ENCODE peak calls at places on chromosome 14, in six cellular contexts. Y, J, F, M, Q and X are unnamed samples.

GRCh38 chr14:98871796-98872195 is 400.2 kb downstream of the BCL11B start:
- DNase-seq in M (no peak), F (no peak), Y (no peak), J (no peak), Q (no peak), X (no peak)

GRCh38 chr14:102891556-102891955 is 30.9 kb upstream of the AMN start:
- DNase-seq in F (no peak), J (no peak), Y (no peak), Q (no peak), M (no peak), X (no peak)

GRCh38 chr14:33432407-33433023 is 493.8 kb downstream of the NPAS3 start:
- DNase-seq in F (no peak), Q (peak; percentile 35), Y (no peak), M (no peak), J (no peak), X (no peak)

GRCh38 chr14:90677484-90678045 is 138.7 kb downstream of the TTC7B start:
- DNase-seq in M (no peak), Q (no peak), F (peak; percentile 26), J (no peak), Y (no peak), X (no peak)

GRCh38 chr14:51019089-51019488 is 74.8 kb upstream of the PYGL start:
- DNase-seq in J (no peak), M (no peak), Q (no peak), Y (no peak), F (no peak), X (no peak)

GRCh38 chr14:57182760-57183503 is 85.8 kb downstream of the EXOC5 start:
- DNase-seq in Q (peak; percentile 38), M (no peak), F (no peak), J (no peak), Y (no peak), X (no peak)

GRCh38 chr14:92584221-92584620 is 70.6 kb downstream of the RIN3 start:
- DNase-seq in J (no peak), M (no peak), Y (no peak), F (no peak), Q (no peak), X (no peak)

GRCh38 chr14:71586131-71586893 is 345.9 kb upstream of the RGS6 start:
- DNase-seq in J (no peak), Y (no peak), F (no peak), Q (peak; percentile 55), M (no peak), X (no peak)

GRCh38 chr14:104387000-104387384 is 192.6 kb upstream of the C14orf180 start:
- DNase-seq in Q (no peak), F (no peak), M (peak; percentile 67), J (no peak), Y (no peak), X (no peak)